ENCODE peak calls at places on chromosomes 4 and X, in seven cellular contexts. D is heart left ventricle, C is endodermal cell, G is pancreas, F is GM23248, W is A673, X is neural progenitor cell. J is an unnamed sample. For H3K27me3, the result is how much of the 10 kb centered on the place peaks cover.

GRCh38 chr4:3215256-3215655 is 33.7 kb upstream of the MSANTD1 start:
- DNase-seq in W (no peak), C (no peak), X (no peak), G (peak), F (no peak), D (no peak), J (no peak)

GRCh38 chr4:5828005-5828391 is 64.9 kb downstream of the CRMP1 start:
- DNase-seq in D (no peak), F (no peak), G (no peak), C (no peak), W (no peak), X (no peak), J (no peak)

GRCh38 chr4:186132577-186133277 is 28.2 kb downstream of the FAM149A start:
- DNase-seq in X (peak), G (no peak), D (no peak), C (peak), F (peak), W (peak), J (peak)

GRCh38 chrX:49155243-49155899 is 7.2 kb upstream of the MAGIX start:
- DNase-seq in D (peak), G (no peak), C (peak), W (peak), X (peak), F (peak), J (peak)

GRCh38 chrX:115388879-115389278 is 99.4 kb downstream of the LUZP4 start:
- DNase-seq in W (no peak), C (no peak), X (no peak), G (no peak), F (no peak), D (no peak), J (no peak)

GRCh38 chr4:43471950-43472349 is 579.4 kb downstream of the GRXCR1 start:
- DNase-seq in F (peak), G (no peak), D (no peak), W (no peak), X (no peak), C (no peak), J (no peak)

GRCh38 chr4:183409956-183410355 is 34.5 kb upstream of the CDKN2AIP start:
- DNase-seq in F (no peak), X (no peak), D (no peak), C (no peak), G (no peak), W (no peak), J (no peak)

GRCh38 chrX:149830192-149830873 is 48.6 kb downstream of the MAGEA9 start:
- DNase-seq in W (peak), C (peak), G (no peak), D (no peak), F (peak), X (peak), J (peak)

GRCh38 chr4:85928775-85929585 is 430.9 kb downstream of the MAPK10 start:
- DNase-seq in D (no peak), F (peak), W (no peak), G (no peak), C (no peak), X (peak), J (no peak)

GRCh38 chr4:8893624-8894423 is 22.2 kb upstream of the HMX1 start:
- DNase-seq in D (no peak), W (no peak), F (no peak), G (no peak), X (peak), C (peak), J (no peak)
- H3K27me3 ChIP-seq in D (half or more), W (half or more), F (under half), G (under half), X (half or more), C (half or more), J (under half)

DNA sequence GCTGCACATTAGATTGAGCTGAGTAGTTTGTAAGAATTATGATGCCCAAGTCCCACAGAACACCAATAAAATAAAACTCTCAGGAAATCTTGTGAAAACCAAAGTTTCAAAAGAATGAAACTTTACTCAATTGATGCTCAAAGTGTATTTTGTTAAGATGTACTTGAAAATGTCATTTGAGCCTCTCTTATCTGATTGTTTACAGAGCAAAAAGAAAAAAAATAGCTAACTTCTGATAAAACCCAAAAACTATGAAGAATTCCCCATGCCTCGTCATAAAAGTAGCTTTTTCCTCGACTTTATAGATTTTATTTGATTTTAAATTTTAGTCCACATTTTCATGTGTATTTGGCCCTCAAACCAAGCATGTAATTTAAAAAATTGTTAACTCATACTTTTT is 521.5 kb upstream of the FTHL17 start:
- DNase-seq in W (no peak), D (no peak), X (no peak), G (no peak), F (no peak), C (no peak), J (no peak)
- H3K27me3 ChIP-seq in W (under half), D (under half), X (under half), G (under half), F (under half), C (under half), J (under half)

DNA sequence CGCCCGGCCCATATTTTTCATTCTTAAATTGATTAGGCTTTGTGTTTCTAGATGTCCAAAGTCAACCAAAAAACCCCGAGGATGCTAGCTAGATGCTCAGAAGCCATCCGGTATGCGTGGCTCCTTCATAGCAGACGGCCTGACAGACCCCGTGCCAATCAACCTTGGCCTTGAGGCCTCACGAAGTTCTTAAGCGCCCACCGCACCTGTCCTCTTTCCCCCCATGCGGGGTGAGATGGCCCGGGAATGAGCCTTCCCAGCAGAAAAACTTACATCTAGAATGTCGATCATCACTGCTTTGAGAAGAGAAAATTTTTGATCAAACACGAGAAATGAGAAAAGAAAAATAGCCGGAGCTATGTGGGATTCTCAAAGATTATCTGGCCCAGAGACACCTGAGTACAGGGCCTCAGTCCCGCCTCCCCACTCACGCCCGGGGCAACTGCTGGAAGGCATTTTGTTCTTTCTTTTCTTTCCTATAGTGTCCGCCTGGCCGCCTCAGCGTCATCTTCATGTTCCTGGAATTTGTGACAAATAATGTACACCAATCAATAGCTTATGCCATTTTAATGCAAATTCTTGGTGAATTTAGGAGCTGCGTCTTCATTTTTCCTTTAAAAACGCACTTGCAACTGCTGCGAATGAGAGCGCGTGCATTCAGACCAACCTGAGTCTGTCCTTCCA is 1.6 kb upstream of the NAT8L start:
- DNase-seq in W (no peak), D (no peak), C (no peak), G (peak), X (no peak), F (no peak), J (no peak)
- H3K27me3 ChIP-seq in W (under half), D (half or more), C (half or more), G (under half), X (half or more), F (under half), J (under half)

DNA sequence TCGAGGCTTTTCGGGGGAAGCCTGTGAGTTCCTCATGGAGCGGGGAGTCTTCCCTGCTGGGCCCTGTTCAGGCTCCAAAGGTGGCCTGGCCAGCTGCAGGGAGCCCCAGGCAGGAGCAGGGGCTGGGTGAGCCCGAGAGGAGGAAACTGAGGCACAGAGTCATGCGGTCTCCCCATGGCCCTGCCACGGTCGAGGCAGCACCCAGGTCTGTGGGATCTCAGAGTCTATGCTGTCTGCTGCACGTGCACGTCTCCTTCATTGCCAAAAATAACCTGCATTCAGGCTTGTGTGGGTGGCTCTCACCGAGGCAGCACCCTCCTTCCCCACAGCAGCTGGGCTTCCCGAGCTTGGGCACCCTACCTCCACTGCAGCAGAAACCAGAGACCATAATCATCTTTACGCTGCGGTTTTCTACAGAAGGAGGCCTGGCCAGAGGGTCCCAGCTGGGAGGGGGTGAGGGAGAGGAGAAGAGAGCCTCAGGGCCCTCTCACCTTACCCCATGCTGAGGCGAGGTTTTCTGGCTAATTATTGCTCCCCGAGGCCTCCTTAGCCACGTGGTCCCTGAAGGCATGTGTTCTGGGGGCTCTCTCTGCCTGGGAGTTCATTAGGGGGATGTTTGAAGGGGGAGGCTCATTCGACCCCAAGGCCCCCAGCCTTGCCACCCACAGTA is 64.3 kb downstream of the CPZ start:
- DNase-seq in X (no peak), F (no peak), C (peak), G (no peak), W (no peak), D (no peak), J (no peak)
- H3K27me3 ChIP-seq in X (under half), F (under half), C (under half), G (under half), W (under half), D (under half), J (under half)

GRCh38 chrX:119984652-119985051 is 41.1 kb upstream of the NKAP start:
- DNase-seq in F (no peak), X (no peak), W (no peak), G (no peak), D (no peak), C (no peak), J (no peak)

GRCh38 chrX:119986203-119986602 is 42.7 kb upstream of the NKAP start:
- DNase-seq in C (no peak), W (no peak), G (no peak), D (no peak), X (no peak), F (no peak), J (no peak)

GRCh38 chrX:119990995-119991787 is 47.6 kb upstream of the NKAP start:
- DNase-seq in W (no peak), F (no peak), D (no peak), X (peak), G (peak), C (peak), J (no peak)

GRCh38 chrX:119990409-119990994 is 47.0 kb upstream of the NKAP start:
- DNase-seq in G (peak), D (no peak), X (peak), C (peak), F (no peak), W (no peak), J (no peak)

DNA sequence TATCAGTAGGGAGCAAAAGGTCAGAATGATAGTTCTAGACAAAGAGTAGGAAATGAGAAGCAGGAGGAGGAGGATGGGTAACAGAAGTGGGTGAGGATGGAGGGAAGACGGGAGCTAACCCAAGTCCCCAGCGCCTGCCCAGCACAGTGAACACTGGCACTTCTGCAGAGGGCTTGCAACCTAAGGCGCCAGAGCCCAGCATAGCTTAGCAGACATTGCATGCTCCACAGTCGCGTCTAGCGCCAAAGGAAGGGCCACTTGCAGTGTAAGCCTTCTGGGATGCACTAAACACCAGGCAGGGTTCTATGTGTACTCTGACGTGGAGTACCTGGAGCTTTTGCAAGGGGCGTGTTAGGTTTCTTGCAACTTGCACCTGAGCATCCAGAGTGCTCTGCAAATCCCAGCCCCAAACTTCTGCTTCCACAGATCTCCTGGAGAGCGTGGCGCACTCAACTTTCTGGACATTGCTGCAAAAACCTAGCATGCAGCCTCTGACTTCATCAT is 46.4 kb upstream of the NKAP start:
- DNase-seq in G (no peak), D (no peak), C (peak), W (no peak), F (no peak), X (peak), J (no peak)
- H3K27me3 ChIP-seq in G (under half), D (half or more), C (half or more), W (half or more), F (under half), X (half or more), J (under half)